ENCODE peak calls at places on chromosomes 5 and 9, in five cellular contexts. F, Z, P, Q and V are unnamed samples.

GRCh38 chr5:29185558-29185957 is 2007.9 kb upstream of the CDH6 start:
- DNase-seq in Z (no peak), F (no peak), P (no peak), Q (no peak), V (no peak)

GRCh38 chr5:91219803-91220371 is 163.2 kb downstream of the ARRDC3 start:
- DNase-seq in P (peak), Z (peak), F (no peak), Q (no peak), V (no peak)

GRCh38 chr5:542693-543311 is 18.6 kb upstream of the SLC9A3 start:
- DNase-seq in Q (no peak), P (no peak), F (no peak), Z (no peak), V (no peak)

GRCh38 chr5:122078116-122078865 is at the start of gene LOX:
- DNase-seq in F (peak), P (peak), Q (peak), Z (peak), V (peak)

GRCh38 chr9:121773286-121773953 is 122.0 kb downstream of the DAB2IP start:
- DNase-seq in Z (no peak), F (no peak), P (no peak), Q (no peak), V (no peak)

GRCh38 chr5:14258840-14259239 is 115.7 kb downstream of the TRIO start:
- DNase-seq in P (no peak), F (peak), Q (peak), Z (no peak), V (no peak)

GRCh38 chr5:167413503-167413902 is 877.9 kb upstream of the WWC1 start:
- DNase-seq in Q (no peak), F (no peak), P (no peak), Z (no peak), V (no peak)

GRCh38 chr9:75903785-75904360 is 13.4 kb downstream of the PCSK5 start:
- DNase-seq in F (no peak), Z (peak), P (peak), Q (no peak), V (no peak)

GRCh38 chr9:22107202-22107601 is 98.1 kb upstream of the CDKN2B start:
- DNase-seq in Z (peak), Q (no peak), F (no peak), P (peak), V (no peak)

GRCh38 chr9:112866662-112867274 is 23.9 kb downstream of the SLC46A2 start:
- DNase-seq in P (peak), F (no peak), Q (peak), Z (peak), V (peak)

GRCh38 chr5:157463621-157464407 is 3.8 kb downstream of the NIPAL4 start:
- DNase-seq in Z (peak), Q (no peak), F (no peak), P (no peak), V (no peak)

GRCh38 chr5:122673343-122673742 is 101.5 kb upstream of the SNX2 start:
- DNase-seq in Z (no peak), F (no peak), Q (no peak), P (no peak), V (no peak)

GRCh38 chr9:118630931-118631595 is 738.2 kb downstream of the BRINP1 start:
- DNase-seq in P (no peak), Q (no peak), F (no peak), Z (no peak), V (no peak)

GRCh38 chr5:116661419-116661818 is 86.8 kb upstream of the SEMA6A start:
- DNase-seq in F (no peak), Q (no peak), Z (no peak), P (no peak), V (no peak)

GRCh38 chr9:93100265-93100636 is 4.2 kb downstream of the CARD19 start:
- DNase-seq in Z (no peak), Q (no peak), F (no peak), P (no peak), V (no peak)

GRCh38 chr5:152314196-152314829 is 90.8 kb downstream of the NMUR2 start:
- DNase-seq in Q (no peak), P (no peak), F (no peak), Z (no peak), V (no peak)

GRCh38 chr9:110180713-110181434 is 27.1 kb downstream of the C9orf152 start:
- DNase-seq in P (no peak), F (no peak), Q (no peak), Z (peak), V (no peak)

GRCh38 chr5:14107536-14107935 is 35.6 kb upstream of the TRIO start:
- DNase-seq in P (no peak), Z (peak), F (no peak), Q (no peak), V (no peak)

GRCh38 chr9:122904466-122904822 is 715 bp downstream of the RC3H2 start:
- DNase-seq in Z (peak), Q (peak), P (peak), F (no peak), V (no peak)

GRCh38 chr5:140550147-140551079 is 3.0 kb downstream of the EIF4EBP3 start:
- DNase-seq in P (no peak), F (no peak), Q (no peak), Z (no peak), V (no peak)

GRCh38 chr5:8905021-8905420 is 640.9 kb downstream of the SEMA5A start:
- DNase-seq in F (no peak), Z (peak), Q (no peak), P (no peak), V (no peak)

GRCh38 chr9:2765250-2765880 is 48.1 kb downstream of the KCNV2 start:
- DNase-seq in P (peak), F (no peak), Z (no peak), Q (no peak), V (no peak)

DNA sequence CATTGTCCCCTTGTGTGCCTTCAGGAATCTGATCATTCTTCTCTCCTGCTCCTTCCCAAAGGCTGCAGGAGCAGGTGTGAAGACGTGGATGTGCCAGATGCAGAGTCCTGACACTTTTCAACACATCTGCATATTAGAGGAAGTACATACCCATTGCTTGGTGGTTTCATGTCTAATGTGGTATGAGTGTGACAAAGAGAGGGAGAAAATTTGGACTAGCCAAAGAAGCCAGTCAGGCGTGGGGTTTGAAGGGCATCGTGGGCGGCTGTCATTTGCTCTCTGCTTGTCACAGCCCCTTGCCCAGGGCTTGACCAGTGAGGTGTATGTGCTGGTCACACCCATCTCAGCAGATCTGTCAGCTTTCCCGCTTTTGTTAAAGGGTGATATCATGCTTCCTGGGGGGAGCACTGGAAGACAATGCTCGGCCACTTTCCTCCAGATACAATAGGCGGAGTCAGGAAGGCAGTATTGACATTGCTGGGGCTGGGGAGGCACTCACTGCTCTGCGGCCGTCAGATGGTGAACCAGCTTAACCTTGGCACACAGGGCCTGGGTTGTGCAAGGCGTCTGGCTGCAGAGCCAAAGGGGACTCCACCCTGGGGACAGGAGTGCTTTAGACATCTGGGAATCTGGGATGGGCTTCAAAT is 8.6 kb downstream of the TEK start:
- DNase-seq in F (no peak), Z (no peak), P (no peak), Q (peak), V (no peak)
- H4K91ac ChIP-seq in F (no peak), Z (peak), P (no peak), Q (no peak), V (no peak)

GRCh38 chr5:158878227-158878626 is 221.5 kb downstream of the EBF1 start:
- DNase-seq in Z (no peak), Q (no peak), F (no peak), P (no peak), V (no peak)
- H3K4me2 ChIP-seq in Z (no peak), Q (no peak), F (no peak), P (no peak), V (no peak)

DNA sequence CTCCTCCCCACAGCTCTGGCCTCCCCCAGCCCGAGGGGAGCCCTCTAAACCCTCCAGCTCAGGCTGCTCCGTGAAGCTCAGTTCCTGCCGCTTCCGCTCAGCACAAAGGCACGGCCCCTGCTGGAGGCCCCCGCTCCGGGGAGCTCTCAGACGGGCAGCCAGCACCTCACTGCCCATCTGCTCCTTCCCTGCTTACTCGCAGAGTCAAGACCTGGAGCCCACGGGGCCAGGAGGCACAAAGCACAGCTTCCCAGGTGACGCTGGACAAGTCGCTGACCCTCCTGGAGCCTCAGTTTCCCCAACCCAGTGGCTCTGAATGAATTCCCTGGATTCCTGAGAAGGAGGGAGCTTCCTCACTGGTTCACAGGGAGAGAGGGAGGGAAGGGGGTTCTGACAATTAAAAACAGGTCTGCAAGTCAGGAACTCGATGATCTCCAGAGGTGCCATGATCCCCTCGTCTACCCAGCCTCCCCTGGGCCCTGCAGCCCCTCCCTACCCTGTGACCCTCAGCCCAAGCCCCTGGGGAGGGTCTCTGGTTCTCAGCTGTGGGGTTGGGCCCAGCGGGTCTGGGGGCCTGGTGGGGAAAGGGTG is 36.2 kb downstream of the VAV2 start:
- DNase-seq in F (peak), P (no peak), Q (peak), Z (peak), V (peak)
- H4K91ac ChIP-seq in F (peak), P (peak), Q (no peak), Z (peak), V (peak)

GRCh38 chr5:132000677-132001453 is 10.6 kb downstream of the ACSL6 start:
- DNase-seq in F (no peak), Q (no peak), P (no peak), Z (no peak), V (no peak)
- H3K4me2 ChIP-seq in F (no peak), Q (no peak), P (no peak), Z (no peak), V (no peak)

DNA sequence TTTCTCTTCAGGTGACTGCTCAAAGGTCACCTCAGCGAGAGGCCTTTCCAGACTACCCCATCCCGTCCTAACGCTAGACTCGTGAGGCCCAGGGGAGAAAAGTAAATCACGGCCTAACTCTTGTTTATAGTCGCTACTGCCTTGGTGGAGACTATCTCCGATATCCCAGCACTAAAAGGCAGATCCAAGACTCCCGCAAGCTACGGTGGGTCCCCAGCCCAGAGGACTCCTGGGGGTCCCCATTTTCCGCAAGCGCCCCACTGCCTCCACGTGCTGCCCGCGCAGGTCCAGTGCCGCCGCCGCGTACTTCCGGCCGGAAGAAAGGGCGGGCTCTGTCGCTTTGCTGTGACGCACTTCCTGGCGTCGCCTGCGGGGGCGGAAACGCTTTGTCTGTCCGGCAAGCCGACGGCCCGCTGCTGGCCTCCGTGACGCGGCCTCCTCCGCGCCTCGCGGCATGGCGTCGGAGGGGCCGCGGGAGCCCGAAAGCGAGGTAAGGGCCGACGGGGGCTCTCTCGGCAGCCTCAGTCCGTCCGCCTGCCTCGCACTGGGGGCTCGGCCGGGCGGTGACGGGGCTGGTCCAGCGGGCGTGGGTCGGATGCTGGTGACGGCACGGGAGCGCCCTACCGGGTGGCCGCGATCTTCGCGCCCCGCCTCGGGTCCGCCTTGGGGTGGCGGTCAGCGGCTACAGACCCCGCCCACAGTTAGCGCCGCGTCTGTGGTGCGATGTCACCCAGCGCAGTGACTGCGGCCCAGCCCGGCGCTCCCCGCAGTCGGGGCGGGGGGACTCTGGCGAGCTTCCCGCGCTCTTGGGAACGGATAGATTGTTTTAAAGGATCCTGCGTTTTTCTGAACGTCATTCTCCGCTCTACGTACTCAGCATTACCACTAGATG is at the start of gene SECISBP2:
- DNase-seq in F (peak), Q (peak), P (peak), Z (peak), V (peak)
- H4K91ac ChIP-seq in F (no peak), Q (no peak), P (peak), Z (peak), V (peak)

GRCh38 chr5:172575816-172576215 is 65.2 kb upstream of the NEURL1B start:
- DNase-seq in F (no peak), Q (no peak), P (no peak), Z (no peak), V (no peak)
- H3K4me2 ChIP-seq in F (no peak), Q (no peak), P (no peak), Z (no peak), V (no peak)